ENCODE peak calls at places on chromosomes 6 and 20, in six cellular contexts. One of them, this sample, is unnamed. For H3K4me1, the result is how much of the 10 kb centered on the place peaks cover.

GRCh38 chr20:49368596-49368995 is 90.7 kb upstream of the ZNFX1 start:
- DNase-seq in CD4-positive, alpha-beta memory T cell: no peak
- DNase-seq in heart right ventricle: no peak
- DNase-seq in CD8-positive, alpha-beta memory T cell: no peak
- DNase-seq in suprapubic skin: no peak
- DNase-seq in spleen: no peak
- DNase-seq in this sample: no peak

GRCh38 chr6:52511572-52512151 is 65.2 kb downstream of the TRAM2 start:
- DNase-seq in CD4-positive, alpha-beta memory T cell: no peak
- DNase-seq in heart right ventricle: no peak
- DNase-seq in CD8-positive, alpha-beta memory T cell: no peak
- DNase-seq in suprapubic skin: no peak
- DNase-seq in spleen: no peak
- DNase-seq in this sample: no peak

GRCh38 chr6:30154709-30155521 is 6.1 kb downstream of the TRIM10 start:
- DNase-seq in CD4-positive, alpha-beta memory T cell: no peak
- DNase-seq in heart right ventricle: no peak
- DNase-seq in CD8-positive, alpha-beta memory T cell: no peak
- DNase-seq in suprapubic skin: no peak
- DNase-seq in spleen: no peak
- DNase-seq in this sample: no peak

GRCh38 chr6:680666-681374 is 12.1 kb downstream of the EXOC2 start:
- DNase-seq in CD4-positive, alpha-beta memory T cell: no peak
- DNase-seq in heart right ventricle: no peak
- DNase-seq in CD8-positive, alpha-beta memory T cell: no peak
- DNase-seq in suprapubic skin: no peak
- DNase-seq in spleen: no peak
- DNase-seq in this sample: no peak

GRCh38 chr6:34075906-34076305 is 70.0 kb downstream of the GRM4 start:
- DNase-seq in CD4-positive, alpha-beta memory T cell: no peak
- DNase-seq in heart right ventricle: no peak
- DNase-seq in CD8-positive, alpha-beta memory T cell: no peak
- DNase-seq in suprapubic skin: no peak
- DNase-seq in spleen: no peak
- DNase-seq in this sample: no peak

GRCh38 chr20:1833216-1833615 is 62.0 kb upstream of the SIRPA start:
- DNase-seq in CD4-positive, alpha-beta memory T cell: no peak
- DNase-seq in heart right ventricle: no peak
- DNase-seq in CD8-positive, alpha-beta memory T cell: no peak
- DNase-seq in suprapubic skin: no peak
- DNase-seq in spleen: no peak
- DNase-seq in this sample: no peak

GRCh38 chr6:10276106-10276505 is 138.8 kb downstream of the TFAP2A start:
- DNase-seq in CD4-positive, alpha-beta memory T cell: no peak
- DNase-seq in heart right ventricle: no peak
- DNase-seq in CD8-positive, alpha-beta memory T cell: no peak
- DNase-seq in suprapubic skin: no peak
- DNase-seq in spleen: no peak
- DNase-seq in this sample: no peak

GRCh38 chr20:58408603-58409246 is 19.7 kb downstream of the VAPB start:
- DNase-seq in CD4-positive, alpha-beta memory T cell: peak
- DNase-seq in heart right ventricle: no peak
- DNase-seq in CD8-positive, alpha-beta memory T cell: no peak
- DNase-seq in suprapubic skin: no peak
- DNase-seq in spleen: no peak
- DNase-seq in this sample: no peak

GRCh38 chr6:144278659-144279314 is 6.3 kb upstream of the UTRN start:
- DNase-seq in CD4-positive, alpha-beta memory T cell: no peak
- DNase-seq in heart right ventricle: no peak
- DNase-seq in CD8-positive, alpha-beta memory T cell: no peak
- DNase-seq in suprapubic skin: no peak
- DNase-seq in spleen: no peak
- DNase-seq in this sample: no peak

GRCh38 chr6:1028744-1029143 is 283.2 kb upstream of the FOXQ1 start:
- DNase-seq in CD4-positive, alpha-beta memory T cell: no peak
- DNase-seq in heart right ventricle: no peak
- DNase-seq in CD8-positive, alpha-beta memory T cell: no peak
- DNase-seq in suprapubic skin: no peak
- DNase-seq in spleen: peak
- DNase-seq in this sample: no peak

GRCh38 chr20:49700411-49701185 is 13.1 kb downstream of the B4GALT5 start:
- DNase-seq in CD4-positive, alpha-beta memory T cell: no peak
- DNase-seq in heart right ventricle: no peak
- DNase-seq in CD8-positive, alpha-beta memory T cell: no peak
- DNase-seq in suprapubic skin: no peak
- DNase-seq in spleen: no peak
- DNase-seq in this sample: no peak

GRCh38 chr6:161943561-161943960 is 669.7 kb upstream of the AGPAT4 start:
- DNase-seq in CD4-positive, alpha-beta memory T cell: no peak
- DNase-seq in heart right ventricle: no peak
- DNase-seq in CD8-positive, alpha-beta memory T cell: no peak
- DNase-seq in suprapubic skin: no peak
- DNase-seq in spleen: no peak
- DNase-seq in this sample: no peak

GRCh38 chr6:170264086-170264485 is 26.8 kb downstream of the DLL1 start:
- DNase-seq in CD4-positive, alpha-beta memory T cell: no peak
- DNase-seq in heart right ventricle: no peak
- DNase-seq in CD8-positive, alpha-beta memory T cell: peak
- DNase-seq in suprapubic skin: no peak
- DNase-seq in spleen: no peak
- DNase-seq in this sample: no peak

GRCh38 chr6:27809939-27810767 is 102.0 kb downstream of the OR2B2 start:
- DNase-seq in CD4-positive, alpha-beta memory T cell: peak
- DNase-seq in heart right ventricle: peak
- DNase-seq in CD8-positive, alpha-beta memory T cell: peak
- DNase-seq in suprapubic skin: peak
- DNase-seq in spleen: peak
- DNase-seq in this sample: no peak

GRCh38 chr6:44606506-44606905 is 219.0 kb downstream of the CDC5L start:
- DNase-seq in CD4-positive, alpha-beta memory T cell: no peak
- DNase-seq in heart right ventricle: no peak
- DNase-seq in CD8-positive, alpha-beta memory T cell: no peak
- DNase-seq in suprapubic skin: peak
- DNase-seq in spleen: no peak
- DNase-seq in this sample: no peak

DNA sequence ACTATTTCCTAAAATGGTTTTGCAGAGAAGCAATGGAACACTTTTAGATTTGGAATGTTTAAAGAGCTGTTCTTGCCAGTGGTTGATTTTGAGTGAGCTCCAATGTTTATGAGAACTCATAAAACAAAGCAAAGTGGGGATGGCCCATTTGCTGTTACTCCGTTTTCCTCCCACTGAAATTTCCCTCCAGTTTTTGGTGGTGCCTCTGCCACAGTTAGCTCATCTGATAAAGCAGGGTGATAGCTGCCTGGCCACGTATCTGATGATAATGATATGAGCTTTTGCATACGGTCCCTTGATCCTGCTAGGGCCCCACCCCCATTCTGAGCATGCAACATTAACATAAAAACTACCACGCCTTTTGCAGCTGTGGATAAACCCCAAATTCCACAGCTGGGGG is 10.4 kb downstream of the CD83 start:
- DNase-seq in CD4-positive, alpha-beta memory T cell: no peak
- DNase-seq in heart right ventricle: no peak
- DNase-seq in CD8-positive, alpha-beta memory T cell: no peak
- DNase-seq in suprapubic skin: no peak
- DNase-seq in spleen: no peak
- DNase-seq in this sample: no peak
- H3K4me1 ChIP-seq in CD4-positive, alpha-beta memory T cell: under half
- H3K4me1 ChIP-seq in heart right ventricle: under half
- H3K4me1 ChIP-seq in CD8-positive, alpha-beta memory T cell: under half
- H3K4me1 ChIP-seq in suprapubic skin: under half
- H3K4me1 ChIP-seq in spleen: half or more
- H3K4me1 ChIP-seq in this sample: under half

GRCh38 chr20:16027710-16028109 is 545.5 kb downstream of the KIF16B start:
- DNase-seq in CD4-positive, alpha-beta memory T cell: no peak
- DNase-seq in heart right ventricle: no peak
- DNase-seq in CD8-positive, alpha-beta memory T cell: no peak
- DNase-seq in suprapubic skin: no peak
- DNase-seq in spleen: no peak
- DNase-seq in this sample: no peak
- H3K4me1 ChIP-seq in CD4-positive, alpha-beta memory T cell: under half
- H3K4me1 ChIP-seq in heart right ventricle: under half
- H3K4me1 ChIP-seq in CD8-positive, alpha-beta memory T cell: under half
- H3K4me1 ChIP-seq in suprapubic skin: under half
- H3K4me1 ChIP-seq in spleen: under half
- H3K4me1 ChIP-seq in this sample: under half

DNA sequence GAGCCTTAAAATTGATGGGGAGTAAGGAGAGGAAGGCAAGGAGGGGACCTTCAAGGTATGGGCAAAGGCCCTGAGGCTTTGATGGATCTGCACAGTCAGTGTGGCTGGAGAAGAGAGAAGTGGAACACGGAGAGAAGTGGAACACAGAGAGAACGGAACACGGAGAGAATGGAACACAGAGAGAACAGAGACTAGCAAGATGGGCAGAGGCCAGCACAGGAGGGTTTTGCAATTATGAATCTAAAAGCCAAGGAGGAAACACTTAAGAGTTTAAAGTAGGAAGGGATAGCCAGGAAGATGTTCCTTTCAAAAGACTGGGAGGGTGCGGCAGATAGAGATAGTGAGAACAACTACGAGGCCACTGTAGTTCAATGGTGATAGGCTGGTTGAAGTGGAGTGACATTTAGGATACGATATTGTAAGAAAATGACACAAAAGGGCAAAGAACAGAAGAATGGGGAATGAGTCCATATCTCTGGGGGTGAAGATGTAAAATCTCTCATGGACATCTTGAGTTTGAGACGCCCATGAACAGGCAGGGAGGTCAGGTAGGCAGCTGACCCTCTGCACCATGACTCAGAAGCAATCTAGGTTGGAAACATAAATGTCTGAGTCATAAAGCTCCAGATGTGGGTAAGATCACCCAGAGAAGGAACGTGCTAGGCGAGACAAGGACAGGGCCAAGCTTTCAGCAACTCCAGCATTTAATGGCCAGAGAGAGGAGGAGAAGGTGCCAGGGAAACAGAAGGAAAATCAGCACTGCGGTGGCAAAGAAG is 25.4 kb downstream of the ZMYND8 start:
- DNase-seq in CD4-positive, alpha-beta memory T cell: no peak
- DNase-seq in heart right ventricle: no peak
- DNase-seq in CD8-positive, alpha-beta memory T cell: no peak
- DNase-seq in suprapubic skin: no peak
- DNase-seq in spleen: no peak
- DNase-seq in this sample: no peak
- H3K4me1 ChIP-seq in CD4-positive, alpha-beta memory T cell: under half
- H3K4me1 ChIP-seq in heart right ventricle: half or more
- H3K4me1 ChIP-seq in CD8-positive, alpha-beta memory T cell: under half
- H3K4me1 ChIP-seq in suprapubic skin: half or more
- H3K4me1 ChIP-seq in spleen: half or more
- H3K4me1 ChIP-seq in this sample: under half

GRCh38 chr6:43285415-43285814 is 12.6 kb upstream of the SLC22A7 start:
- DNase-seq in CD4-positive, alpha-beta memory T cell: no peak
- DNase-seq in heart right ventricle: no peak
- DNase-seq in CD8-positive, alpha-beta memory T cell: no peak
- DNase-seq in suprapubic skin: no peak
- DNase-seq in spleen: no peak
- DNase-seq in this sample: no peak

GRCh38 chr6:43283514-43283901 is 14.6 kb upstream of the SLC22A7 start:
- DNase-seq in CD4-positive, alpha-beta memory T cell: no peak
- DNase-seq in heart right ventricle: no peak
- DNase-seq in CD8-positive, alpha-beta memory T cell: no peak
- DNase-seq in suprapubic skin: no peak
- DNase-seq in spleen: no peak
- DNase-seq in this sample: no peak

GRCh38 chr6:43284986-43285385 is 13.1 kb upstream of the SLC22A7 start:
- DNase-seq in CD4-positive, alpha-beta memory T cell: no peak
- DNase-seq in heart right ventricle: no peak
- DNase-seq in CD8-positive, alpha-beta memory T cell: no peak
- DNase-seq in suprapubic skin: no peak
- DNase-seq in spleen: no peak
- DNase-seq in this sample: no peak

GRCh38 chr6:43282636-43283513 is 15.2 kb upstream of the SLC22A7 start:
- DNase-seq in CD4-positive, alpha-beta memory T cell: no peak
- DNase-seq in heart right ventricle: no peak
- DNase-seq in CD8-positive, alpha-beta memory T cell: no peak
- DNase-seq in suprapubic skin: no peak
- DNase-seq in spleen: no peak
- DNase-seq in this sample: no peak

DNA sequence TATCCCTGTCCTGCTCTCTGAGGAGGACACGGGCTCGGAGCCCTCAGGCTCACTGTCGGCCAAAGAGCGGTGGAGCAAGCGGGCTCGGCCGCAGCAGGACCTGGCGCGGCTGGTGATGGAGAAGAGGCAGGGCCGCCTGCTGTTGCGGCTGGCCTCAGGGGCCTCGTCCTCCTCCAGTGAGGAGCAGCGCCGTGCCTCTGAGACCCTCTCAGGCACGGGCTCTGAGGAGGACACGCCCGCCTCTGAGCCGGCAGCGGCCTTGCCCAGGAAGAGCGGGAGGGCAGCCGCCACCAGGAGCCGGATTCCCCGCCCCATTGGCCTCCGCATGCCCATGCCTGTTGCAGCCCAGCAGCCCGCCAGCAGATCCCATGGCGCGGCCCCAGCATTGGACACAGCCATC is 14.2 kb upstream of the SLC22A7 start:
- DNase-seq in CD4-positive, alpha-beta memory T cell: no peak
- DNase-seq in heart right ventricle: no peak
- DNase-seq in CD8-positive, alpha-beta memory T cell: no peak
- DNase-seq in suprapubic skin: no peak
- DNase-seq in spleen: no peak
- DNase-seq in this sample: no peak
- H3K4me1 ChIP-seq in CD4-positive, alpha-beta memory T cell: under half
- H3K4me1 ChIP-seq in heart right ventricle: under half
- H3K4me1 ChIP-seq in CD8-positive, alpha-beta memory T cell: under half
- H3K4me1 ChIP-seq in suprapubic skin: under half
- H3K4me1 ChIP-seq in spleen: under half
- H3K4me1 ChIP-seq in this sample: under half

GRCh38 chr6:15327271-15327670 is 81.4 kb downstream of the JARID2 start:
- DNase-seq in CD4-positive, alpha-beta memory T cell: peak
- DNase-seq in heart right ventricle: no peak
- DNase-seq in CD8-positive, alpha-beta memory T cell: no peak
- DNase-seq in suprapubic skin: no peak
- DNase-seq in spleen: no peak
- DNase-seq in this sample: no peak
- H3K4me1 ChIP-seq in CD4-positive, alpha-beta memory T cell: half or more
- H3K4me1 ChIP-seq in heart right ventricle: half or more
- H3K4me1 ChIP-seq in CD8-positive, alpha-beta memory T cell: half or more
- H3K4me1 ChIP-seq in suprapubic skin: half or more
- H3K4me1 ChIP-seq in spleen: half or more
- H3K4me1 ChIP-seq in this sample: under half

GRCh38 chr6:8579372-8579771 is 144.0 kb upstream of the SLC35B3 start:
- DNase-seq in CD4-positive, alpha-beta memory T cell: no peak
- DNase-seq in heart right ventricle: no peak
- DNase-seq in CD8-positive, alpha-beta memory T cell: no peak
- DNase-seq in suprapubic skin: no peak
- DNase-seq in spleen: no peak
- DNase-seq in this sample: no peak
- H3K4me1 ChIP-seq in CD4-positive, alpha-beta memory T cell: under half
- H3K4me1 ChIP-seq in heart right ventricle: under half
- H3K4me1 ChIP-seq in CD8-positive, alpha-beta memory T cell: under half
- H3K4me1 ChIP-seq in suprapubic skin: under half
- H3K4me1 ChIP-seq in spleen: under half
- H3K4me1 ChIP-seq in this sample: under half

This sample was measured in thoracic aorta.